ENCODE peak calls at places on chromosomes 5 and 9, in eight cellular contexts. R, J, B, I, Y, A, D and F are unnamed samples.

GRCh38 chr5:160649304-160649703 is 202.7 kb downstream of the ATP10B start:
- DNase-seq in R (no peak), J (no peak), B (no peak), I (no peak), Y (peak; percentile 49), A (no peak), D (no peak), F (no peak)

GRCh38 chr5:114412509-114413171 is 50.8 kb downstream of the KCNN2 start:
- DNase-seq in R (no peak), J (peak; percentile 27), B (peak; percentile 12), I (no peak), Y (no peak), A (peak; percentile 20), D (no peak), F (no peak)

GRCh38 chr5:21254161-21254560 is 1266.2 kb upstream of the CDH18 start:
- DNase-seq in R (no peak), J (no peak), B (no peak), I (peak; percentile 5), Y (no peak), A (no peak), D (no peak), F (no peak)

GRCh38 chr5:95866431-95867063 is 44.0 kb upstream of the GLRX start:
- DNase-seq in R (no peak), J (no peak), B (no peak), I (no peak), Y (no peak), A (peak; percentile 74), D (no peak), F (no peak)

GRCh38 chr5:124394700-124395099 is 351.7 kb downstream of the ZNF608 start:
- DNase-seq in R (no peak), J (no peak), B (no peak), I (no peak), Y (no peak), A (no peak), D (no peak), F (no peak)

GRCh38 chr5:36877667-36878420 is 1.3 kb downstream of the NIPBL start:
- DNase-seq in R (no peak), J (peak; percentile 41), B (peak; percentile 32), I (no peak), Y (peak; percentile 46), A (peak; percentile 54), D (peak; percentile 49), F (peak; percentile 22)

GRCh38 chr5:39437469-39437868 is 12.7 kb upstream of the DAB2 start:
- DNase-seq in R (no peak), J (no peak), B (no peak), I (no peak), Y (no peak), A (peak; percentile 15), D (no peak), F (no peak)

GRCh38 chr5:176616520-176616919 is 6.6 kb upstream of the GPRIN1 start:
- DNase-seq in R (no peak), J (no peak), B (no peak), I (no peak), Y (no peak), A (no peak), D (no peak), F (no peak)

GRCh38 chr5:114319236-114319635 is 42.6 kb upstream of the KCNN2 start:
- DNase-seq in R (no peak), J (no peak), B (no peak), I (no peak), Y (no peak), A (no peak), D (no peak), F (no peak)

GRCh38 chr5:115686692-115687054 is 60.8 kb upstream of the TMED7 start:
- DNase-seq in R (no peak), J (no peak), B (no peak), I (no peak), Y (no peak), A (peak; percentile 28), D (no peak), F (no peak)

GRCh38 chr9:627571-627970 is 213.9 kb upstream of the DMRT1 start:
- DNase-seq in R (no peak), J (no peak), B (no peak), I (no peak), Y (no peak), A (no peak), D (no peak), F (no peak)

GRCh38 chr5:1851290-1851934 is 31.3 kb downstream of the IRX4 start:
- DNase-seq in R (no peak), J (no peak), B (no peak), I (no peak), Y (no peak), A (no peak), D (no peak), F (peak; percentile 87)

GRCh38 chr9:128085852-128086409 is 17.9 kb downstream of the SLC25A25 start:
- DNase-seq in R (no peak), J (no peak), B (no peak), I (no peak), Y (no peak), A (no peak), D (no peak), F (no peak)

GRCh38 chr5:84378420-84378819 is 6.3 kb downstream of the EDIL3 start:
- DNase-seq in R (no peak), J (no peak), B (no peak), I (no peak), Y (no peak), A (peak; percentile 85), D (no peak), F (no peak)

GRCh38 chr5:115375922-115376321 is 79.5 kb upstream of the CCDC112 start:
- DNase-seq in R (peak; percentile 33), J (no peak), B (no peak), I (peak; percentile 69), Y (no peak), A (peak; percentile 52), D (no peak), F (no peak)

GRCh38 chr5:29550523-29550922 is 1643.0 kb upstream of the CDH6 start:
- DNase-seq in R (no peak), J (no peak), B (no peak), I (no peak), Y (no peak), A (no peak), D (no peak), F (no peak)

GRCh38 chr5:37495668-37496067 is 116.5 kb downstream of the WDR70 start:
- DNase-seq in R (no peak), J (no peak), B (no peak), I (no peak), Y (no peak), A (peak; percentile 86), D (no peak), F (no peak)

GRCh38 chr9:128102861-128103588 is 24.5 kb downstream of the PTGES2 start:
- DNase-seq in R (no peak), J (no peak), B (no peak), I (peak; percentile 95), Y (peak; percentile 79), A (no peak), D (no peak), F (peak; percentile 37)

GRCh38 chr5:158398360-158399201 is 539.6 kb upstream of the CLINT1 start:
- DNase-seq in R (no peak), J (no peak), B (no peak), I (no peak), Y (no peak), A (no peak), D (no peak), F (no peak)

GRCh38 chr9:113715086-113715485 is 161.0 kb upstream of the ZNF618 start:
- DNase-seq in R (no peak), J (no peak), B (no peak), I (no peak), Y (no peak), A (peak; percentile 58), D (no peak), F (no peak)

GRCh38 chr9:119302988-119303698 is 66.1 kb downstream of the BRINP1 start:
- DNase-seq in R (no peak), J (no peak), B (no peak), I (no peak), Y (no peak), A (no peak), D (no peak), F (no peak)

GRCh38 chr5:137822158-137822764 is 45.4 kb upstream of the MYOT start:
- DNase-seq in R (no peak), J (peak; percentile 21), B (peak; percentile 40), I (peak; percentile 43), Y (peak; percentile 31), A (peak; percentile 58), D (peak; percentile 69), F (peak; percentile 79)

GRCh38 chr5:177472460-177473441 is 683 bp downstream of the DBN1 start:
- DNase-seq in R (no peak), J (no peak), B (no peak), I (no peak), Y (no peak), A (no peak), D (no peak), F (peak; percentile 95)

GRCh38 chr5:73183491-73183891 is 10.5 kb downstream of the TMEM174 start:
- DNase-seq in R (no peak), J (no peak), B (no peak), I (peak; percentile 33), Y (no peak), A (no peak), D (no peak), F (no peak)

GRCh38 chr5:32498484-32498883 is 53.9 kb upstream of the ZFR start:
- DNase-seq in R (no peak), J (no peak), B (no peak), I (no peak), Y (no peak), A (no peak), D (no peak), F (no peak)

GRCh38 chr5:142110988-142111687 is 2.6 kb downstream of the NDFIP1 start:
- DNase-seq in R (no peak), J (no peak), B (no peak), I (no peak), Y (no peak), A (no peak), D (no peak), F (no peak)
- H3K4me3 ChIP-seq in R (no peak overlapping the region), J (no peak overlapping the region), B (no peak overlapping the region), I (no peak overlapping the region), Y (no peak overlapping the region), A (no peak overlapping the region), D (no peak overlapping the region), F (no peak overlapping the region)

GRCh38 chr9:126472931-126473330 is 140.8 kb upstream of the LMX1B start:
- DNase-seq in R (no peak), J (no peak), B (no peak), I (no peak), Y (no peak), A (no peak), D (no peak), F (no peak)
- H3K4me3 ChIP-seq in R (no peak overlapping the region), J (no peak overlapping the region), B (no peak overlapping the region), I (no peak overlapping the region), Y (no peak overlapping the region), A (no peak overlapping the region), D (no peak overlapping the region), F (no peak overlapping the region)

DNA sequence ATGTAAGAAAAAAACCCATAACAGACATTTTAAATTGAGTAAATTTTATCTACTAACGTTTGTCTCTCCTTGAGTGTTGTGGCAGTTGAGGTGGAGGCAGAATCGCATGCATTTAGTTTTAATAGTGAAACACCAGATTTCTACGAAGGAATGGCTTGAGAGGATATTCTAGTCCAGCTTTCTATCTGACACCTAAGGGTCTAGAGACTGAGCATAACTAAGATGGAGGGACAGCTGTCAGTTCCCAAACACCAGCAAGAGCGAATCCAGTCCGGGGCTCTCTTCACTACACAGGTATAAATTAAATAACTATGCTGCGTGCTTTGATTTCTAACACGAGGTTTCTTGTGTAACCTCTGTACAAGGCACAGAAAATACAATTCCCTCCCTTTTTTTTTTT is 1.4 kb downstream of the NCBP1 start:
- DNase-seq in R (no peak), J (no peak), B (no peak), I (no peak), Y (no peak), A (no peak), D (no peak), F (no peak)
- H3K4me3 ChIP-seq in R (peak overlapping the region; percentile 64), J (peak overlapping the region; percentile 66), B (peak overlapping the region; percentile 97), I (no peak overlapping the region), Y (no peak overlapping the region), A (no peak overlapping the region), D (peak overlapping the region; percentile 96), F (no peak overlapping the region)

GRCh38 chr5:154753792-154754191 is 1.4 kb upstream of the LARP1 start:
- DNase-seq in R (peak; percentile 80), J (peak; percentile 37), B (no peak), I (peak; percentile 76), Y (peak; percentile 91), A (peak; percentile 88), D (no peak), F (no peak)
- H3K4me3 ChIP-seq in R (no peak overlapping the region), J (peak overlapping the region; percentile 96), B (peak overlapping the region; percentile 67), I (no peak overlapping the region), Y (no peak overlapping the region), A (no peak overlapping the region), D (peak overlapping the region; percentile 69), F (no peak overlapping the region)